ENCODE peak calls at places on chromosomes 3 and 15, in seven cellular contexts. Q is ascending aorta, F is PC-9, M is body of pancreas, H is colonic mucosa, N is coronary artery, K is pancreas. W is an unnamed sample.

GRCh38 chr3:56928379-56929068 is 126.8 kb upstream of the ARHGEF3 start:
- DNase-seq in Q (no peak), F (peak), M (no peak), H (no peak), N (no peak), K (no peak), W (peak)

GRCh38 chr15:62828364-62828763 is 214.2 kb upstream of the TPM1 start:
- DNase-seq in Q (no peak), F (no peak), M (no peak), H (no peak), N (no peak), K (no peak), W (no peak)

GRCh38 chr3:60884005-60884404 is 367.2 kb downstream of the FHIT start:
- DNase-seq in Q (no peak), F (no peak), M (no peak), H (no peak), N (no peak), K (no peak), W (no peak)

GRCh38 chr3:143839980-143840379 is 8.3 kb downstream of the SLC9A9 start:
- DNase-seq in Q (no peak), F (no peak), M (no peak), H (no peak), N (no peak), K (no peak), W (no peak)

GRCh38 chr3:194311000-194311399 is 40.1 kb downstream of the CPN2 start:
- DNase-seq in Q (no peak), F (no peak), M (no peak), H (no peak), N (no peak), K (no peak), W (no peak)

GRCh38 chr3:82707035-82707434 is 945.6 kb upstream of the GBE1 start:
- DNase-seq in Q (no peak), F (no peak), M (peak), H (no peak), N (no peak), K (peak), W (no peak)

GRCh38 chr15:33086500-33087141 is 107.9 kb downstream of the FMN1 start:
- DNase-seq in Q (no peak), F (peak), M (no peak), H (no peak), N (no peak), K (no peak), W (no peak)

GRCh38 chr15:98775498-98776230 is 127.3 kb downstream of the IGF1R start:
- DNase-seq in Q (no peak), F (no peak), M (no peak), H (no peak), N (no peak), K (no peak), W (no peak)

GRCh38 chr3:104594491-104594890 is 772.2 kb upstream of the ALCAM start:
- DNase-seq in Q (no peak), F (no peak), M (no peak), H (no peak), N (no peak), K (no peak), W (no peak)

GRCh38 chr3:13623101-13623654 is 74.3 kb downstream of the FBLN2 start:
- DNase-seq in Q (no peak), F (no peak), M (no peak), H (no peak), N (no peak), K (no peak), W (no peak)

GRCh38 chr3:102646557-102646956 is 211.7 kb downstream of the ZPLD1 start:
- DNase-seq in Q (no peak), F (no peak), M (no peak), H (no peak), N (no peak), K (no peak), W (no peak)

GRCh38 chr3:73447118-73447517 is 177.6 kb downstream of the PDZRN3 start:
- DNase-seq in Q (no peak), F (no peak), M (no peak), H (no peak), N (no peak), K (no peak), W (no peak)

GRCh38 chr3:27423463-27423862 is 54.3 kb upstream of the NEK10 start:
- DNase-seq in Q (no peak), F (no peak), M (no peak), H (no peak), N (no peak), K (no peak), W (no peak)

GRCh38 chr3:40912461-40912860 is 286.8 kb upstream of the CTNNB1 start:
- DNase-seq in Q (no peak), F (no peak), M (no peak), H (no peak), N (no peak), K (no peak), W (no peak)

GRCh38 chr3:60188803-60189202 is 1062.4 kb downstream of the FHIT start:
- DNase-seq in Q (no peak), F (no peak), M (no peak), H (no peak), N (no peak), K (no peak), W (no peak)

GRCh38 chr15:31265090-31265870 is 61.4 kb upstream of the KLF13 start:
- DNase-seq in Q (peak), F (no peak), M (peak), H (peak), N (peak), K (no peak), W (no peak)

GRCh38 chr15:48671381-48672022 is 26.0 kb upstream of the FBN1 start:
- DNase-seq in Q (peak), F (no peak), M (peak), H (no peak), N (no peak), K (no peak), W (no peak)

GRCh38 chr3:29481249-29481648 is 200.4 kb downstream of the RBMS3 start:
- DNase-seq in Q (no peak), F (no peak), M (no peak), H (no peak), N (no peak), K (no peak), W (no peak)

GRCh38 chr3:29478671-29479070 is 197.8 kb downstream of the RBMS3 start:
- DNase-seq in Q (no peak), F (no peak), M (no peak), H (no peak), N (no peak), K (no peak), W (no peak)

GRCh38 chr3:29475305-29475825 is 194.5 kb downstream of the RBMS3 start:
- DNase-seq in Q (no peak), F (no peak), M (no peak), H (no peak), N (no peak), K (no peak), W (no peak)

GRCh38 chr3:29475854-29476253 is 195.0 kb downstream of the RBMS3 start:
- DNase-seq in Q (no peak), F (no peak), M (no peak), H (no peak), N (no peak), K (no peak), W (no peak)
- H3K4me3 ChIP-seq in Q (no peak), F (no peak), M (no peak), H (no peak), N (no peak), K (no peak), W (no peak)

DNA sequence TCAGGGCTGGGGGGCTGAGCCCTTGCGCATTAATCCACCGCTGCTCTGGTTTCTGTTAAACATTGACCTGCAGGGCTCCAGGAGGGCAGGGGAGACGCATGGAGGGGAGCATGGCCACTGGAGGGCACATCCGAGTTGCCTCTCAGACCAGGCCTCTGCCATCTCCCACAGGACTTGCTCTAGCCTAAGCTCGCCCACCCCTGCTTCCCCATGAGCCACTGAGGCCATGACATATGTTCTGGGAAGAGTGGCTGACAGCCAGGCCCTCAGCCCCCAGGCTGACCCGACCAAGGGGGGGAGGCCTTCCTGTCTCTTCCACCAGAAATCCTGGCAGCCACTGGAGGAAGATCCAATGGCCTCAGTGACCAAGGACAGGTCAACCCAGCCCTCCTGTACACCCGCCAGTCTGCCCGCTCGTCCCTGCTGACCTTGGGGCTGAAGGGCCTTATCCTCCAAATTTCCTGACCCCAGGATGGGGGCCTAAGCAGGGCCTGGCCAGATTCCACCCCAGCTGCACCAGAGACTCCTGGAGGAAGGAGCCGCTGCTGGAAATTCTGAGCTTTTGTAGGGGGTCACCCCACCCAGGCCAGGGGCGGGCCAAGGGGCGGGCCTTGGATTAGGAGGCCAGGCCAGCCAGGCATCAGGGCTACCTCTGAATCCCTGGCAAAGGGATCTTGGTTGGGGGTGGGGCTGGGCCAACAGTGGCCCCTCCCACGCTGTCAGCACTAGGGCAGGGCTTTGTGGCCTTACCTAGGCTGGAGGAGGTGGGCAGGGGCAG is at the start of gene HYAL1:
- DNase-seq in Q (no peak), F (no peak), M (peak), H (peak), N (peak), K (peak), W (peak)
- H3K27ac ChIP-seq in Q (peak), F (no peak), M (peak), H (peak), N (peak), K (peak), W (peak)

GRCh38 chr3:146746190-146746589 is 141.0 kb upstream of the PLSCR5 start:
- DNase-seq in Q (no peak), F (no peak), M (no peak), H (no peak), N (no peak), K (no peak), W (no peak)

GRCh38 chr3:146747051-146747450 is 141.9 kb upstream of the PLSCR5 start:
- DNase-seq in Q (no peak), F (no peak), M (no peak), H (no peak), N (no peak), K (no peak), W (no peak)

GRCh38 chr3:146750196-146750595 is 145.1 kb upstream of the PLSCR5 start:
- DNase-seq in Q (no peak), F (no peak), M (no peak), H (no peak), N (no peak), K (no peak), W (no peak)

GRCh38 chr3:146747928-146748327 is 142.8 kb upstream of the PLSCR5 start:
- DNase-seq in Q (no peak), F (no peak), M (no peak), H (no peak), N (no peak), K (no peak), W (no peak)
- TF ChIP-seq CTCF in Q (no peak), F (no peak), M (no peak), H (no peak), N (no peak), K (no peak), W (peak)

GRCh38 chr3:58055309-58055708 is 47.1 kb downstream of the FLNB start:
- DNase-seq in Q (no peak), F (no peak), M (no peak), H (no peak), N (no peak), K (no peak), W (no peak)

GRCh38 chr3:58054652-58055051 is 46.4 kb downstream of the FLNB start:
- DNase-seq in Q (no peak), F (no peak), M (no peak), H (no peak), N (no peak), K (no peak), W (no peak)

GRCh38 chr3:58049143-58049785 is 41.0 kb downstream of the FLNB start:
- DNase-seq in Q (peak), F (peak), M (peak), H (peak), N (no peak), K (peak), W (no peak)

GRCh38 chr3:58051196-58051595 is 43.0 kb downstream of the FLNB start:
- DNase-seq in Q (no peak), F (peak), M (peak), H (no peak), N (no peak), K (no peak), W (no peak)

DNA sequence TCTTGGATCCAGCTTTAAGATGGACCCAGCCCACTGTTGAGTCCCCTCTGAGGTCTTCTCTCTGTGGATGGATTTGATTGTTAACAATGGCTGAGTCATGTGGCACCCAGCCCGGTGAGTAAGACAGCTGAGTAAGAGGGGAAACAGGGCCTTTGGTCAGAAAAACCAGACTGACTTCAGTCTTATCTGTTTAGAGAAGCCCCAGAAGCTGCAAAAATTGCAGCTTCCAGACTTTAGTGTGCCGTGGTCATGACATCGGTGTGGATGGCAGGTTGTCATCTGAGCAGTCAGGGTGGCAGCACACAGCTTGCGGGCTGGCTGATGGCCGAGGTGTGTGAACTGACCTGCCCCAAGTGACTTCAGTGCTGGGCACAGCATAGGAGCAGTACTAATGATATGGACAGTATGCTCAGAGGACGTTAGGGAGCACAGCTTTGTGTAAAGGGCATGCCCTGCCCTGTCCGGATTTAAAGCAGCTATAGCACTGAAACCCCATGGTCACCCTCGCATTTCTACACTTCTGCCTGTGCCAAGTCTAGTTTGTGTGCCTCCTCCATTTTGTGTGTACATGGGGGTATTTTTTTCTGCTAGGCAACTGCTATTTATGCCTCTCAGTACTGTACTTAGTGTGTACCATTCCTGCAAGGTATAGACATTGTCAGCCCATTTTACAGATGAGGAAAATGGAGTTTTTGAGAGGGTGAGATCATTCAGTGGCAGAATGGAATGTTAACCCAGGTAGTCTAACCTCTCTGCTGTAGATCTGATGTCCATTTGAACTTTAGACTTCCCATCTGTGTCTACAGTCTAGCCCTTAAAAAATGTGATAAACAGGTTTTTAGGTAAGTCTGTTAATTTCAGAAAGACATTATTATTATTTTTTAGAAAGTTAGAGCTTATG is 44.4 kb downstream of the FLNB start:
- DNase-seq in Q (peak), F (peak), M (peak), H (peak), N (peak), K (peak), W (no peak)
- H3K4me3 ChIP-seq in Q (no peak), F (peak), M (no peak), H (no peak), N (no peak), K (no peak), W (no peak)

GRCh38 chr3:138686771-138687221 is 78.2 kb downstream of the FAIM start:
- DNase-seq in Q (no peak), F (peak), M (peak), H (no peak), N (no peak), K (no peak), W (no peak)
- H3K27ac ChIP-seq in Q (no peak), F (peak), M (peak), H (no peak), N (no peak), K (peak), W (no peak)

GRCh38 chr3:112635674-112636073 is 5.3 kb downstream of the CCDC80 start:
- DNase-seq in Q (peak), F (no peak), M (no peak), H (peak), N (no peak), K (no peak), W (no peak)
- TF ChIP-seq CTCF in Q (no peak), F (no peak), M (no peak), H (no peak), N (no peak), K (no peak), W (no peak)